ENCODE peak calls at places on chromosome 6, in six cellular contexts. F, K, I, L, D and M are unnamed samples.

GRCh38 chr6:32752580-32752979 is 10.8 kb downstream of the HLA-DQB2 start:
- DNase-seq in F (no peak), K (no peak), I (no peak), L (no peak), D (no peak), M (no peak)

GRCh38 chr6:100892693-100893092 is 11.6 kb upstream of the ASCC3 start:
- DNase-seq in F (no peak), K (no peak), I (no peak), L (no peak), D (no peak), M (no peak)

GRCh38 chr6:31690231-31691077 is 9.6 kb upstream of the LY6G5C start:
- DNase-seq in F (no peak), K (no peak), I (no peak), L (no peak), D (peak), M (peak)

GRCh38 chr6:43221046-43221773 is 8.1 kb downstream of the DNPH1 start:
- DNase-seq in F (no peak), K (no peak), I (no peak), L (no peak), D (no peak), M (peak)

GRCh38 chr6:134106702-134107101 is 54.3 kb upstream of the SLC2A12 start:
- DNase-seq in F (no peak), K (no peak), I (no peak), L (no peak), D (no peak), M (no peak)

GRCh38 chr6:136031982-136032381 is 180.5 kb downstream of the PDE7B start:
- DNase-seq in F (no peak), K (no peak), I (no peak), L (no peak), D (peak), M (no peak)

GRCh38 chr6:71419954-71420692 is 131.5 kb downstream of the OGFRL1 start:
- DNase-seq in F (no peak), K (no peak), I (no peak), L (peak), D (no peak), M (peak)

GRCh38 chr6:3442444-3443220 is 14.2 kb downstream of the SLC22A23 start:
- DNase-seq in F (peak), K (no peak), I (no peak), L (no peak), D (peak), M (no peak)

GRCh38 chr6:168905451-168906090 is 348.1 kb downstream of the THBS2 start:
- DNase-seq in F (no peak), K (no peak), I (no peak), L (no peak), D (peak), M (no peak)

GRCh38 chr6:96626749-96627353 is 63.9 kb downstream of the FHL5 start:
- DNase-seq in F (peak), K (peak), I (peak), L (no peak), D (no peak), M (no peak)

GRCh38 chr6:72943699-72944098 is 281.6 kb downstream of the KHDC1L start:
- DNase-seq in F (no peak), K (no peak), I (no peak), L (no peak), D (no peak), M (no peak)

GRCh38 chr6:29016559-29017427 is 11.7 kb upstream of the ZNF311 start:
- DNase-seq in F (peak), K (peak), I (peak), L (peak), D (peak), M (peak)

GRCh38 chr6:166097914-166098522 is 69.6 kb downstream of the TBXT start:
- DNase-seq in F (no peak), K (peak), I (no peak), L (peak), D (peak), M (peak)

GRCh38 chr6:71524201-71524600 is 235.6 kb downstream of the OGFRL1 start:
- DNase-seq in F (no peak), K (no peak), I (no peak), L (no peak), D (no peak), M (no peak)

GRCh38 chr6:148760568-148761531 is 14.0 kb downstream of the UST start:
- DNase-seq in F (peak), K (peak), I (no peak), L (peak), D (peak), M (peak)

GRCh38 chr6:162856885-162857284 is 129.1 kb downstream of the PACRG start:
- DNase-seq in F (peak), K (peak), I (peak), L (no peak), D (peak), M (no peak)

GRCh38 chr6:27864906-27865883 is 47.0 kb downstream of the OR2B2 start:
- DNase-seq in F (peak), K (peak), I (peak), L (peak), D (peak), M (peak)

GRCh38 chr6:11804706-11805105 is 26.1 kb upstream of the ADTRP start:
- DNase-seq in F (no peak), K (no peak), I (no peak), L (no peak), D (peak), M (no peak)

GRCh38 chr6:150761771-150762170 is 103.7 kb upstream of the MTHFD1L start:
- DNase-seq in F (no peak), K (no peak), I (no peak), L (no peak), D (no peak), M (no peak)

GRCh38 chr6:1627884-1628550 is 18.3 kb downstream of the FOXC1 start:
- DNase-seq in F (no peak), K (no peak), I (no peak), L (no peak), D (no peak), M (no peak)

GRCh38 chr6:52728394-52728793 is 34.9 kb downstream of the GSTA2 start:
- DNase-seq in F (no peak), K (no peak), I (no peak), L (no peak), D (no peak), M (no peak)

GRCh38 chr6:36911946-36912555 is 26.3 kb downstream of the C6orf89 start:
- DNase-seq in F (no peak), K (no peak), I (no peak), L (no peak), D (no peak), M (no peak)

GRCh38 chr6:490251-491037 is 98.9 kb downstream of the IRF4 start:
- DNase-seq in F (no peak), K (no peak), I (no peak), L (no peak), D (no peak), M (no peak)

GRCh38 chr6:149264629-149265028 is 52.9 kb upstream of the TAB2 start:
- DNase-seq in F (no peak), K (no peak), I (peak), L (no peak), D (no peak), M (no peak)

GRCh38 chr6:148513145-148514071 is 170.8 kb downstream of the SASH1 start:
- DNase-seq in F (no peak), K (peak), I (no peak), L (no peak), D (peak), M (peak)

GRCh38 chr6:158646023-158646888 is 1.7 kb upstream of the DYNLT1 start:
- DNase-seq in F (no peak), K (no peak), I (no peak), L (no peak), D (no peak), M (no peak)

GRCh38 chr6:26420607-26421235 is 18.6 kb downstream of the BTN3A1 start:
- DNase-seq in F (no peak), K (no peak), I (no peak), L (no peak), D (peak), M (no peak)

GRCh38 chr6:34532230-34532629 is 23.9 kb downstream of the SPDEF start:
- DNase-seq in F (no peak), K (no peak), I (no peak), L (no peak), D (no peak), M (no peak)

GRCh38 chr6:13548500-13549210 is 25.7 kb upstream of the SIRT5 start:
- DNase-seq in F (no peak), K (no peak), I (no peak), L (no peak), D (no peak), M (no peak)